ENCODE peak calls at places on chromosome 21, in nine cellular contexts. Y is uterus; G is CD8-positive, alpha-beta memory T cell; Z is upper lobe of right lung; L is osteoblast; X is aorta; H is heart left ventricle; F is cardiac fibroblast; S is OCI-LY7. J is an unnamed sample.

GRCh38 chr21:42376338-42376982 is 10.1 kb upstream of the TFF1 start:
- DNase-seq in S (no peak), G (no peak), Y (no peak), X (peak), H (no peak), F (no peak), L (peak), Z (no peak), J (no peak)

GRCh38 chr21:17088500-17088899 is 424.3 kb upstream of the CXADR start:
- DNase-seq in Y (no peak), L (no peak), F (no peak), X (no peak), G (no peak), H (no peak), Z (no peak), S (no peak), J (no peak)

GRCh38 chr21:28714795-28715464 is 277.7 kb downstream of the LTN1 start:
- DNase-seq in H (no peak), L (no peak), S (no peak), Z (no peak), X (no peak), G (no peak), Y (no peak), F (peak), J (peak)

GRCh38 chr21:17925900-17926299 is 106.7 kb upstream of the C21orf91 start:
- DNase-seq in S (peak), L (peak), Z (no peak), G (no peak), X (no peak), Y (no peak), F (peak), H (no peak), J (peak)

GRCh38 chr21:31447477-31447876 is 103.4 kb upstream of the TIAM1 start:
- DNase-seq in Y (no peak), Z (no peak), H (no peak), S (no peak), X (no peak), L (no peak), G (no peak), F (peak), J (peak)

GRCh38 chr21:26844258-26845065 is 747 bp downstream of the ADAMTS1 start:
- DNase-seq in G (no peak), L (peak), Z (peak), F (peak), Y (peak), X (peak), S (no peak), H (peak), J (peak)

GRCh38 chr21:34582506-34583150 is 32.3 kb downstream of the RCAN1 start:
- DNase-seq in Y (no peak), Z (no peak), G (no peak), H (no peak), S (peak), X (no peak), L (peak), F (peak), J (peak)

GRCh38 chr21:39647476-39647875 is 34.7 kb downstream of the B3GALT5 start:
- DNase-seq in X (no peak), G (no peak), H (no peak), Y (no peak), Z (no peak), S (no peak), L (peak), F (no peak), J (peak)

GRCh38 chr21:26769613-26770188 is 75.5 kb downstream of the ADAMTS1 start:
- DNase-seq in Y (peak), G (no peak), H (no peak), F (peak), X (no peak), Z (no peak), S (no peak), L (peak), J (peak)

GRCh38 chr21:31213787-31214186 is 130.3 kb downstream of the TIAM1 start:
- DNase-seq in L (no peak), Z (no peak), X (no peak), G (no peak), S (no peak), H (no peak), F (no peak), Y (no peak), J (no peak)

GRCh38 chr21:39616373-39616772 is 3.6 kb downstream of the B3GALT5 start:
- DNase-seq in H (no peak), L (no peak), F (no peak), G (no peak), Y (no peak), S (no peak), X (no peak), Z (no peak), J (no peak)

DNA sequence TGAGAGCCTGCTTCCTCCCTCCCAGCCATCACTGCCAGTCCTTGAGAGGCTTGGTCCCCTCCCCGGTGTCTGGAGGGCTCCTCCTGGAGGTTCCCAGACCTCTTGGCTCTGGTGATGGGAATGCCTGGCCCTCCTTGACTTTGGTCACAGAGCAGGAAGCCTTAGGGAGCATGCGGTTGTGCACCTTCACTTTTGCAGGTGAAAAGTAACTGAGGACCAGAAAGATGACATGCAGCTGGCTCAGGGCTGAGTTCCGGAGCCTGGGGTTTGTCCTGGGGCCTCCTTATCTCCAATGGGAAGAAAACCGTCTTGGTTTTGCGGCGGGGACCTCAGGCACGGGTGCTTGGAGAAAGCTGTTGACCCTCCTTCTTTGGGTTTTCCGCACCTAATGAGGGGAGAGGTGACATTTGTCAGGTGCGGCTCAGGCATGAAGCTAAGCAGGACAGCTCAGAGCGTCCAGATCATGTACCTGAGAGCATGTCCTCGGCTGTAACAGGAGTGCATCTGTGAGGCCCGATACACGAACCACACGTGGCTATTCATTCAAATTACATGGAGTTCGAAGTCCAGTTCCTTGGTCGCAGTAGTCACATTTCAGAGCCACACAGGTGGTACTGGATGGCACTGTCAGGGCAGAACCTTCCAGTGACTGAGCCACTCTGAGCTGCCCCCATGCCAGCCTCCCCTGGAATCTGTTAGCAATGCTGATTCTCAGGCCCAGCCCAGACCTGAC is 608 bp upstream of the MX2 start:
- DNase-seq in S (no peak), Z (no peak), G (no peak), L (no peak), H (no peak), Y (no peak), X (peak), F (no peak), J (no peak)
- H3K4me3 ChIP-seq in S (peak), Z (peak), G (peak), L (peak), H (peak), Y (peak), X (no peak), F (no peak), J (no peak)

GRCh38 chr21:41169258-41169576 is 1.3 kb downstream of the BACE2 start:
- DNase-seq in S (no peak), G (no peak), H (no peak), Z (no peak), F (no peak), L (no peak), X (no peak), Y (no peak), J (no peak)
- H3K4me3 ChIP-seq in S (no peak), G (no peak), H (peak), Z (peak), F (peak), L (peak), X (peak), Y (peak), J (peak)

DNA sequence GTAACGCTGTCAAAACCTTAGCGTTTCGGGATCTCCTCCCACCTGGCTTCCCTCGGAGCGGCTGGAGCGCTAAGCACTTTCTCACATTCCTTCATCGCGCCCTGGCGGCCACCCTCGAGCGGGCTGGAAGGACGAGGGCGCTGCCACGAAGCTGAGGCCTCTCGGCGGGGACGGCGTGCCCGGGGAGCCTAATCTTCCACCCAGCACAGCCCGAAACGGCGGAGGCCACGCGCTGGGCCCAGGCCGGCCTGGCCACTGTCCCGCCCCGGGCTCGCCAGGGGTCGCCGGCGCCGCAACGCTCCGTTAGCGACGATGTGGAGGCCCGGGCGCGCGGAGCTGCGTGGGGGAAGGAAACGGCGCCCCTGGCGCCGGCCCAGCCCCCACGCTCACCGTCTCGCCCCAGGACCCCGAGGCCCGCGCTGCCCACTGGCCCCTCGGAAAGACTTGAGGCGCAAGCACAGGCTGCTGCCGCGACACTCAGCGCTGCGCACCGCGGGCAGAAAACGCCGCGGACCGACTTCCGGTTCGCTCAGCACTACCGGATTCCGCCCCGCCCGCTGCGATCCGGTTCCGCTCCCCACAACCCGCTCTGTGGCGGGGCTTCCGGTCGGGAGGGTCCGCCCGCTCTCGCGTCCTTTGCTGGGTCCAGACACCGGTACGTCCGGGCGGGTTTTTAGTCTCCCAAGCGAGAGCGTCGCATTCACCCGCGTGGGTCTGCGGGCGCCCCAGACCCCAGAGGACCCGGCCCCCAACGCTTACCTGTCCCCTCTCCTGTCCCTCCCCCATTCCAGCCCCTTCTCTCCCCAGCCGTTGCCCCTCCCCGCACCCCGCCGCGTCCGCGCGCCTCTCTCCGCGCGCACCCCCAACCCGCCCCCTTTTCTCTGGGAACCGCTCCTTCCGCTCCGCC is at the start of gene YBEY:
- DNase-seq in Y (peak), S (peak), X (peak), H (peak), G (peak), Z (peak), L (peak), F (peak), J (peak)
- H3K4me3 ChIP-seq in Y (peak), S (peak), X (peak), H (peak), G (peak), Z (peak), L (peak), F (peak), J (peak)

DNA sequence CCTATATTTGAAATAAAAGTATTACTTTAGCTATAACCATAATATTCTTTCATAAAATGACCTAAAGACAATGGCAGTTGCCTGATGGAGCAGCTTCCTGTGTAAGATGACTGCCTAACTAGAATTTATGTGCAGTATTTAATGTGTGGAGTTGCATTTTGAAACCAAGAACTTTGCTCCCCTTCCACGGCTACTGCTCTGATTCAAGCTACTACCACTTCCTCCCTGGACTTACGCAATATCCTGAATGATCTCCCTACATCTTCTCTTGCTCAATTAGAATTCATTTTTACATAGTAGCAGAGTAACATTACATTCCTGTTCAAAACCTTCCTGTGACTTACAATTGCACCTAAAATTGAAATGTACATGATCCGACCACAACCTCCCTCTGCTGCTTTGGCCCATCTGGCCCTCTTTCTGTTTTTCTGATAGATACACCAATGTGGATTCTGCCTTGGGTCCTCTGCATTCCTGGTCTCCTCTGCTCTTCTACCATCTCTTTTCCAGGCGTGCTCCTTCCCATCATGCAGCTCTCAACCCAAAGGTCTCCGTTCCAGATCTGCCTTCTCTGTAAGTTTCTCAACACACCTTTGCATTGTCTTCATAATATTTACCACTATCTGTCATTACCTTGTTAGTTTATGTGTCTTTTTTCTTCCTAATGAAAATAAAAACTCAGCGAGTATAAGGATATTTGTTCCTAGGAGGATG is 47.4 kb upstream of the USP25 start:
- DNase-seq in Y (no peak), G (no peak), Z (no peak), H (no peak), X (no peak), S (no peak), F (peak), L (peak), J (peak)
- H3K4me3 ChIP-seq in Y (no peak), G (no peak), Z (peak), H (no peak), X (no peak), S (no peak), F (no peak), L (no peak), J (no peak)

GRCh38 chr21:44351535-44352252 is 1.7 kb upstream of the TRPM2 start:
- DNase-seq in S (no peak), Z (peak), F (no peak), G (no peak), H (no peak), X (no peak), Y (no peak), L (peak), J (no peak)

GRCh38 chr21:44354001-44354405 is 582 bp downstream of the TRPM2 start:
- DNase-seq in Y (no peak), S (no peak), Z (peak), L (peak), H (no peak), G (no peak), X (no peak), F (no peak), J (no peak)

GRCh38 chr21:44352253-44352860 is 1.1 kb upstream of the TRPM2 start:
- DNase-seq in Y (no peak), G (no peak), L (peak), S (no peak), H (no peak), X (no peak), Z (no peak), F (no peak), J (no peak)

GRCh38 chr21:44354775-44355771 is 1.7 kb downstream of the TRPM2 start:
- DNase-seq in F (no peak), S (peak), X (no peak), L (peak), G (no peak), H (no peak), Y (no peak), Z (no peak), J (no peak)

GRCh38 chr21:44353200-44353970 is at the start of gene TRPM2:
- DNase-seq in L (peak), S (peak), G (no peak), Y (no peak), Z (peak), X (peak), H (peak), F (peak), J (no peak)
- H3K4me3 ChIP-seq in L (no peak), S (peak), G (peak), Y (no peak), Z (peak), X (no peak), H (peak), F (no peak), J (no peak)

DNA sequence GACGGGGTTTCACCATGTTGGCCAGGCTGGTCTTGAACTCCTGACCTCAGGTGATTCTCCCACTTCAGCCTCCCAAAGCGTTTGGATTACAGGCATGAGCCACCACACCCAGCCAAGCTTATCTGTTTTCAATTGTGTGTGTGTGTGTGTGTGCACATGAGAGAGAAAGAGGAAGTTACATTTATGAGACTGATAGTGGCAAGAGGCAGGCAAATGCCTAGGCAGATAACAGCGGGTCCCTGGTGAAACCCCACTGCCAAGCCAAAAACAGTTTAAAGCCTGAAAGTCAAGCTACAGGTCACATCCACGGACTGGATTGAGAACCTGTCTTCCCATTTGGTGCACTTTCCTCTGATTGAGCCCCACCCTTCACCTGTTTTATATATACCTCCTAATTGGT is 35.1 kb upstream of the IFNGR2 start:
- DNase-seq in F (no peak), Y (no peak), G (no peak), L (no peak), S (peak), Z (no peak), H (no peak), X (no peak), J (no peak)
- H3K4me3 ChIP-seq in F (no peak), Y (no peak), G (no peak), L (no peak), S (no peak), Z (no peak), H (no peak), X (no peak), J (no peak)